ENCODE peak calls at places on chromosome 2, in five cellular contexts. One of them, this sample, is unnamed.

GRCh38 chr2:105412584-105412983 is 13.7 kb upstream of the FHL2 start:
- DNase-seq in NCI-H1694 treated with DMSO at 0.1 percent for 48 hours: no peak
- DNase-seq in cardiac muscle cell: no peak
- DNase-seq in islet precursor cell: no peak
- DNase-seq in fibroblast of the conjunctiva: no peak
- DNase-seq in this sample: no peak

GRCh38 chr2:24497685-24498084 is 6.6 kb downstream of the NCOA1 start:
- DNase-seq in NCI-H1694 treated with DMSO at 0.1 percent for 48 hours: no peak
- DNase-seq in cardiac muscle cell: no peak
- DNase-seq in islet precursor cell: no peak
- DNase-seq in fibroblast of the conjunctiva: no peak
- DNase-seq in this sample: no peak

GRCh38 chr2:5756266-5756665 is 64.1 kb downstream of the SOX11 start:
- DNase-seq in NCI-H1694 treated with DMSO at 0.1 percent for 48 hours: no peak
- DNase-seq in cardiac muscle cell: no peak
- DNase-seq in islet precursor cell: no peak
- DNase-seq in fibroblast of the conjunctiva: no peak
- DNase-seq in this sample: no peak

GRCh38 chr2:128439231-128440086 is 120.8 kb upstream of the HS6ST1 start:
- DNase-seq in NCI-H1694 treated with DMSO at 0.1 percent for 48 hours: no peak
- DNase-seq in cardiac muscle cell: no peak
- DNase-seq in islet precursor cell: peak; percentile 55
- DNase-seq in fibroblast of the conjunctiva: no peak
- DNase-seq in this sample: no peak

GRCh38 chr2:20615046-20615465 is 35.8 kb downstream of the HS1BP3 start:
- DNase-seq in NCI-H1694 treated with DMSO at 0.1 percent for 48 hours: no peak
- DNase-seq in cardiac muscle cell: no peak
- DNase-seq in islet precursor cell: peak; percentile 29
- DNase-seq in fibroblast of the conjunctiva: no peak
- DNase-seq in this sample: peak; percentile 54

GRCh38 chr2:108621087-108621559 is 86.9 kb downstream of the LIMS1 start:
- DNase-seq in NCI-H1694 treated with DMSO at 0.1 percent for 48 hours: peak; percentile 69
- DNase-seq in cardiac muscle cell: no peak
- DNase-seq in islet precursor cell: peak; percentile 90
- DNase-seq in fibroblast of the conjunctiva: no peak
- DNase-seq in this sample: peak; percentile 31

GRCh38 chr2:71784734-71785549 is 331.6 kb downstream of the DYSF start:
- DNase-seq in NCI-H1694 treated with DMSO at 0.1 percent for 48 hours: no peak
- DNase-seq in cardiac muscle cell: no peak
- DNase-seq in islet precursor cell: peak; percentile 88
- DNase-seq in fibroblast of the conjunctiva: no peak
- DNase-seq in this sample: no peak

GRCh38 chr2:186036862-186037449 is 298.4 kb downstream of the FSIP2 start:
- DNase-seq in NCI-H1694 treated with DMSO at 0.1 percent for 48 hours: no peak
- DNase-seq in cardiac muscle cell: no peak
- DNase-seq in islet precursor cell: no peak
- DNase-seq in fibroblast of the conjunctiva: no peak
- DNase-seq in this sample: no peak

GRCh38 chr2:158464426-158465281 is 7.9 kb downstream of the PKP4 start:
- DNase-seq in NCI-H1694 treated with DMSO at 0.1 percent for 48 hours: peak; percentile 39
- DNase-seq in cardiac muscle cell: peak; percentile 35
- DNase-seq in islet precursor cell: no peak
- DNase-seq in fibroblast of the conjunctiva: no peak
- DNase-seq in this sample: no peak

GRCh38 chr2:241859436-241860183 is 916 bp upstream of the PDCD1 start:
- DNase-seq in NCI-H1694 treated with DMSO at 0.1 percent for 48 hours: peak; percentile 87
- DNase-seq in cardiac muscle cell: peak; percentile 57
- DNase-seq in islet precursor cell: no peak
- DNase-seq in fibroblast of the conjunctiva: no peak
- DNase-seq in this sample: no peak

GRCh38 chr2:53509827-53510785 is 257.5 kb upstream of the CHAC2 start:
- DNase-seq in NCI-H1694 treated with DMSO at 0.1 percent for 48 hours: no peak
- DNase-seq in cardiac muscle cell: no peak
- DNase-seq in islet precursor cell: peak; percentile 82
- DNase-seq in fibroblast of the conjunctiva: no peak
- DNase-seq in this sample: no peak